ENCODE peak calls at places on chromosomes 11 and 22, in nine cellular contexts. B, C, K, P, Q, M, R, F and G are unnamed samples.

GRCh38 chr11:62147545-62147944 is 23.7 kb downstream of the INCENP start:
- DNase-seq in B (no peak), C (peak; percentile 6), K (no peak), P (peak; percentile 13), Q (no peak), M (no peak), R (no peak), F (no peak), G (no peak)

GRCh38 chr11:30585892-30586250 is 282 bp downstream of the MPPED2 start:
- DNase-seq in B (no peak), C (no peak), K (peak; percentile 37), P (no peak), Q (peak; percentile 71), M (no peak), R (no peak), F (no peak), G (peak; percentile 63)

GRCh38 chr11:76783901-76784813 is 1.0 kb downstream of the TSKU start:
- DNase-seq in B (peak; percentile 88), C (peak; percentile 79), K (peak; percentile 68), P (peak; percentile 90), Q (peak; percentile 92), M (peak; percentile 81), R (peak; percentile 73), F (peak; percentile 81), G (peak; percentile 82)

GRCh38 chr11:26964335-26964734 is 29.6 kb upstream of the FIBIN start:
- DNase-seq in B (no peak), C (no peak), K (no peak), P (no peak), Q (no peak), M (no peak), R (peak; percentile 71), F (no peak), G (no peak)

GRCh38 chr22:31586137-31586920 is 75.7 kb downstream of the PISD start:
- DNase-seq in B (no peak), C (no peak), K (no peak), P (no peak), Q (no peak), M (no peak), R (peak; percentile 75), F (no peak), G (no peak)

GRCh38 chr11:76577199-76577920 is 93.2 kb downstream of the LRRC32 start:
- DNase-seq in B (peak; percentile 86), C (no peak), K (peak; percentile 84), P (no peak), Q (peak; percentile 85), M (no peak), R (peak; percentile 69), F (no peak), G (no peak)

GRCh38 chr22:17842386-17842785 is 68.1 kb upstream of the BID start:
- DNase-seq in B (no peak), C (no peak), K (no peak), P (no peak), Q (no peak), M (no peak), R (no peak), F (no peak), G (no peak)

GRCh38 chr11:118437046-118437735 is 899 bp downstream of the KMT2A start:
- DNase-seq in B (peak; percentile 59), C (peak; percentile 21), K (peak; percentile 20), P (peak; percentile 54), Q (peak; percentile 61), M (peak; percentile 28), R (peak; percentile 23), F (peak; percentile 82), G (peak; percentile 37)

GRCh38 chr11:34343153-34343552 is 14.7 kb downstream of the ABTB2 start:
- DNase-seq in B (peak; percentile 81), C (no peak), K (no peak), P (no peak), Q (no peak), M (no peak), R (peak; percentile 46), F (no peak), G (no peak)

GRCh38 chr11:3162410-3163240 is 2.5 kb downstream of the OSBPL5 start:
- DNase-seq in B (no peak), C (no peak), K (peak; percentile 18), P (peak; percentile 7), Q (no peak), M (no peak), R (no peak), F (no peak), G (no peak)

GRCh38 chr11:61611309-61611708 is 30.4 kb upstream of the SYT7 start:
- DNase-seq in B (no peak), C (no peak), K (no peak), P (no peak), Q (no peak), M (no peak), R (no peak), F (no peak), G (no peak)

GRCh38 chr11:9461760-9462134 is 935 bp downstream of the ZNF143 start:
- DNase-seq in B (peak; percentile 17), C (no peak), K (no peak), P (no peak), Q (no peak), M (no peak), R (peak; percentile 38), F (no peak), G (no peak)

GRCh38 chr11:124674571-124674970 is 867 bp downstream of the SPA17 start:
- DNase-seq in B (no peak), C (no peak), K (no peak), P (no peak), Q (no peak), M (no peak), R (no peak), F (no peak), G (no peak)

DNA sequence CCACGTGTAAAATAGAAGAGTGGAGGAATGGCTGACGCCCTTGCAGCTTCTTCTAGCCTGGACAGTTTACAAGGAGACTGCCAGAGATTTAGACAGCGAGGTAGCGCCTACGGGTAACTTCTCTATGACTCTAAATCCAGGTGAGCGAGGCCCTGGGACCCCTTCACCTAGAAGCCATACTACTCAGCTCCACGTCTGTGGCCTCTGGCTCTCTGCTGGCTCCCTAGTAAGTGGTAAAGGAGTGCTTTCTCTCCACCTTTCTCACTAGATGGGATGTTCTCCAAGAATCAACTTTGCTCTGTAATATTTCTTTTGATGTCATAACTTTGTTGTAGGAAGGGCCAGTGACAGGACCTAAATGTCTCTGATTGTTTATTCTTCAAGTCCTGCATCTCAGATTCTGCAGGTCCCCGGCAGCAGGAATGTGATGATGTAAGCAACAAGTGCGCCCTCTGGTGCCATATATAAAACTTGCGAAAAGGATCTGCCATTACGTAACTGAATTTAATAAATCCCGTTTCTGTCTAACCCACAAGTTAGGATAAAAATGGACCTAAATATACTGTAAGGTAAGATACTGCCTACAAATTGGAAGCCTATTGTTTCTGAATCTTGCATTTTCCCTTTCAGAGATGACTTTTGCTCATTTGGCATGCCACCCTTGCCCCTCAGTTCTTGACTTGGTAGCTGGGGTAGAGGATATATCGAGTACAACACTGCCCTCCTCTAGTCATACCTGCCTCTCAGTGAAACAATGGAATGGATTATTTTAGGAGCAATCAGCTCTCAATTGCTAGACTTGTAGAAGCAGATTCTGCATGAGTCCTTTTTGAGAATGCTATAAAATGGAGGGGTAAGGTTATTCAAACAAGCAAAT is 11.0 kb upstream of the PTPN5 start:
- DNase-seq in B (peak; percentile 40), C (no peak), K (no peak), P (peak; percentile 45), Q (peak; percentile 80), M (peak; percentile 62), R (peak; percentile 76), F (peak; percentile 35), G (peak; percentile 62)
- TF ChIP-seq CTCF in B (peak; percentile 71), C (peak; percentile 77), K (peak; percentile 66), P (peak; percentile 18), Q (peak; percentile 66), M (peak; percentile 80), R (peak; percentile 55), F (peak; percentile 57), G (peak; percentile 70)

DNA sequence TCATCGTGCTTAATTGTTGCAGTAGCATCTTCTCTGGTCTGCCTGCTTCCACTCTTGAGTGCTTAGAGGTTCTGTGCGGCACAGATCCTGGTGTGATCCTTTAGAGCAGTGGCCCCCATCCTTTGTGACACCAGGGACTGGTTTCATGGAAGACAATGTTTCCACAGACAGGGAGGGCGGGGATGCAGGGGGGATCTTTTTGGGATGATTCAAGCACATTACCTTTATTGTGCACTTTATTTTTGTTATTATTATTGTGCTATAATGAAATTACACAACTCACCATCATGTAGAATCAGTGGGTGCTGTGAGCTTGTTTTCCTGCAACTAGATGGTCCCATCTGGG is 76.8 kb upstream of the SHANK2 start:
- DNase-seq in B (no peak), C (no peak), K (no peak), P (no peak), Q (no peak), M (no peak), R (no peak), F (no peak), G (no peak)
- TF ChIP-seq CTCF in B (no peak), C (no peak), K (no peak), P (no peak), Q (no peak), M (no peak), R (no peak), F (no peak), G (no peak)

DNA sequence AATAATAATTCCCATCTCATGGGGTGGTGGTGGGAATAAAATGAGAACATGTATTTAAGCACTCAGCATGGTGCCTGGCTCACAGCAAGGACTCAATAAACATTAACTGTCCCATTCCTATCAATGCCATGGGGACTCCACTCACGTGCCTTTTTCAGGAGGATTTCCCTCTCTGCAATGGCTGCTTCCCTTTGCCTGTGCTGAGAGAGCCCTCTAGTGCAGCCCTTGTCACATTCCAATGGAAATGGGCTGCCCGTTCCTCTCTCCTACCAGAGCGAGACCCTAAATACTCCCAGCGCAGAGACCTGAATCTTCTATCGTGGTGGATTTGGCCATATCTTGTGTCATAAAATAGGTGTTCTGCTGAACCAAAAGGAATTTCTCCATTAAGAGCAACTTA is 621.5 kb upstream of the B3GAT1 start:
- DNase-seq in B (no peak), C (no peak), K (no peak), P (peak; percentile 63), Q (peak; percentile 80), M (peak; percentile 29), R (peak; percentile 2), F (no peak), G (peak; percentile 51)
- TF ChIP-seq CTCF in B (no peak), C (peak; percentile 53), K (peak; percentile 58), P (no peak), Q (no peak), M (peak; percentile 62), R (no peak), F (peak; percentile 6), G (no peak)

GRCh38 chr22:43269325-43270040 is 73.7 kb downstream of the SCUBE1 start:
- DNase-seq in B (no peak), C (no peak), K (no peak), P (no peak), Q (no peak), M (peak; percentile 35), R (no peak), F (no peak), G (no peak)

GRCh38 chr22:43270949-43271348 is 72.2 kb downstream of the SCUBE1 start:
- DNase-seq in B (no peak), C (no peak), K (no peak), P (no peak), Q (no peak), M (no peak), R (no peak), F (no peak), G (no peak)

GRCh38 chr22:43268261-43268660 is 74.9 kb downstream of the SCUBE1 start:
- DNase-seq in B (no peak), C (no peak), K (no peak), P (no peak), Q (no peak), M (no peak), R (no peak), F (no peak), G (no peak)

GRCh38 chr22:43272301-43272700 is 70.9 kb downstream of the SCUBE1 start:
- DNase-seq in B (no peak), C (no peak), K (no peak), P (no peak), Q (no peak), M (no peak), R (no peak), F (no peak), G (no peak)

GRCh38 chr22:43270314-43270908 is 72.8 kb downstream of the SCUBE1 start:
- DNase-seq in B (no peak), C (no peak), K (no peak), P (peak; percentile 76), Q (no peak), M (peak; percentile 31), R (no peak), F (peak; percentile 45), G (peak; percentile 38)
- TF ChIP-seq CTCF in B (no peak), C (peak; percentile 40), K (no peak), P (no peak), Q (peak; percentile 33), M (no peak), R (no peak), F (no peak), G (peak; percentile 11)